ENCODE peak calls at places on chromosomes 13 and 19, in five cellular contexts. A, V, K, N and S are unnamed samples.

GRCh38 chr13:98976338-98976737 is 1.5 kb downstream of the DOCK9 start:
- DNase-seq in A (no peak), V (no peak), K (no peak), N (peak; percentile 69), S (no peak)

GRCh38 chr13:35771898-35772297 is 295.4 kb upstream of the MAB21L1 start:
- DNase-seq in A (no peak), V (no peak), K (no peak), N (peak; percentile 92), S (no peak)

GRCh38 chr19:41925208-41926003 is 2.8 kb downstream of the ERFL start:
- DNase-seq in A (no peak), V (no peak), K (no peak), N (no peak), S (no peak)

GRCh38 chr19:46631481-46631880 is 4.5 kb downstream of the GNG8 start:
- DNase-seq in A (no peak), V (no peak), K (peak; percentile 12), N (no peak), S (no peak)

GRCh38 chr19:45345506-45345860 is 4.9 kb downstream of the KLC3 start:
- DNase-seq in A (no peak), V (no peak), K (no peak), N (no peak), S (no peak)

GRCh38 chr13:96621634-96622033 is 372.6 kb downstream of the OXGR1 start:
- DNase-seq in A (no peak), V (no peak), K (no peak), N (no peak), S (no peak)

GRCh38 chr19:12162882-12163806 is at the start of gene ZNF136:
- DNase-seq in A (peak; percentile 96), V (peak; percentile 83), K (peak; percentile 98), N (peak; percentile 90), S (peak; percentile 66)

GRCh38 chr13:75724742-75725504 is 88.8 kb downstream of the LMO7 start:
- DNase-seq in A (no peak), V (no peak), K (no peak), N (peak; percentile 82), S (no peak)

GRCh38 chr13:73578251-73578875 is 519.6 kb downstream of the KLF5 start:
- DNase-seq in A (no peak), V (no peak), K (no peak), N (no peak), S (no peak)